ENCODE peak calls at places on chromosomes 6 and 20, in ten cellular contexts. W is A549; I is epithelial cell of esophagus; F is astrocyte of the spinal cord; S is coronary artery; B is tibial artery; H is Caco-2; N is cardiac fibroblast; U is skeletal muscle cell; Y is effector memory CD4-positive, alpha-beta T cell. J is an unnamed sample.

GRCh38 chr20:2602746-2603145 is 49.7 kb upstream of the NOP56 start:
- DNase-seq in W (no peak), I (no peak), F (no peak), S (no peak), B (no peak), H (peak; percentile 9), N (no peak), U (no peak), Y (no peak), J (no peak)

GRCh38 chr6:46983007-46983411 is 59.1 kb downstream of the ADGRF1 start:
- DNase-seq in W (peak; percentile 3), I (peak; percentile 65), F (peak; percentile 30), S (no peak), B (no peak), H (peak; percentile 31), N (no peak), U (no peak), Y (no peak), J (peak; percentile 73)

GRCh38 chr6:161271343-161272019 is 2.4 kb downstream of the AGPAT4 start:
- DNase-seq in W (no peak), I (no peak), F (no peak), S (no peak), B (no peak), H (no peak), N (no peak), U (no peak), Y (no peak), J (peak; percentile 15)

GRCh38 chr6:87237804-87238203 is 82.4 kb downstream of the ZNF292 start:
- DNase-seq in W (peak; percentile 8), I (peak; percentile 32), F (peak; percentile 34), S (no peak), B (no peak), H (no peak), N (peak; percentile 47), U (no peak), Y (no peak), J (peak; percentile 34)

GRCh38 chr6:35583893-35584688 is 71.4 kb upstream of the TULP1 start:
- DNase-seq in W (no peak), I (peak; percentile 86), F (peak; percentile 79), S (no peak), B (no peak), H (peak; percentile 75), N (peak; percentile 86), U (no peak), Y (peak; percentile 48), J (peak; percentile 86)

GRCh38 chr6:15073344-15073789 is 172.5 kb upstream of the JARID2 start:
- DNase-seq in W (no peak), I (peak; percentile 88), F (no peak), S (no peak), B (no peak), H (no peak), N (no peak), U (no peak), Y (no peak), J (no peak)

GRCh38 chr20:61526907-61527306 is 274.8 kb downstream of the CDH4 start:
- DNase-seq in W (no peak), I (no peak), F (no peak), S (no peak), B (no peak), H (no peak), N (no peak), U (no peak), Y (no peak), J (no peak)

GRCh38 chr6:152364846-152365245 is 272.3 kb downstream of the SYNE1 start:
- DNase-seq in W (no peak), I (no peak), F (no peak), S (no peak), B (no peak), H (no peak), N (no peak), U (no peak), Y (no peak), J (no peak)

GRCh38 chr20:58407201-58407873 is 18.3 kb downstream of the VAPB start:
- DNase-seq in W (no peak), I (peak; percentile 57), F (no peak), S (no peak), B (no peak), H (no peak), N (peak; percentile 51), U (no peak), Y (no peak), J (no peak)

GRCh38 chr20:63167918-63168520 is 47.9 kb downstream of the YTHDF1 start:
- DNase-seq in W (no peak), I (no peak), F (no peak), S (no peak), B (no peak), H (no peak), N (no peak), U (no peak), Y (no peak), J (no peak)

GRCh38 chr20:35314460-35315198 is 22.4 kb upstream of the FAM83C start:
- DNase-seq in W (no peak), I (no peak), F (no peak), S (no peak), B (no peak), H (no peak), N (no peak), U (no peak), Y (no peak), J (peak; percentile 35)

GRCh38 chr20:35312348-35312747 is 20.1 kb upstream of the FAM83C start:
- DNase-seq in W (peak; percentile 75), I (peak; percentile 87), F (peak; percentile 93), S (no peak), B (no peak), H (no peak), N (peak; percentile 76), U (peak; percentile 66), Y (no peak), J (peak; percentile 96)

GRCh38 chr20:35307666-35308653 is 15.7 kb upstream of the FAM83C start:
- DNase-seq in W (no peak), I (peak; percentile 98), F (peak; percentile 82), S (no peak), B (peak; percentile 56), H (no peak), N (peak; percentile 82), U (peak; percentile 72), Y (no peak), J (peak; percentile 96)

GRCh38 chr20:35311822-35312221 is 19.6 kb upstream of the FAM83C start:
- DNase-seq in W (no peak), I (no peak), F (no peak), S (no peak), B (no peak), H (no peak), N (no peak), U (no peak), Y (no peak), J (no peak)

DNA sequence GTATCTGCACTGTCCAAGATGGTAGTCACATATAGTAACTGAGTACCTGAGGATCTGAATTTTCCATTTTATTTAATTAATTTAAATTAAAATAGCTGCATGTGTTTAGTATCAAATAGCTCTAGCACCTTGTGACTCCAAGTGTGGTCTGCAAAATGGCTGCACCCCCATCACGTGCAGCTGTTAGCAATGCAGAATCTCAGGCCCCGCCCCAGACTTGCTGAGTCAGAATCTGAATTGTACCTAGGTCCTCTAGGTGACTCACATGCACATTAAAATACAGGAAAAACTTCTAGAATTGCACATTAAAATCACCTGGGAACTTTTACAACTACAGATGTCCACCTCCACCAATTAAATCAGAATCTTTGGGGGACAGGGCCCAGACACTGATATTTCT is 19.2 kb upstream of the FAM83C start:
- DNase-seq in W (no peak), I (peak; percentile 87), F (peak; percentile 73), S (no peak), B (no peak), H (no peak), N (no peak), U (no peak), Y (no peak), J (peak; percentile 60)
- H3K4me3 ChIP-seq in W (no peak overlapping the region), I (no peak overlapping the region), F (no peak overlapping the region), S (no peak overlapping the region), B (no peak overlapping the region), H (no peak overlapping the region), N (no peak overlapping the region), U (no peak overlapping the region), Y (no peak overlapping the region), J (no peak overlapping the region)

DNA sequence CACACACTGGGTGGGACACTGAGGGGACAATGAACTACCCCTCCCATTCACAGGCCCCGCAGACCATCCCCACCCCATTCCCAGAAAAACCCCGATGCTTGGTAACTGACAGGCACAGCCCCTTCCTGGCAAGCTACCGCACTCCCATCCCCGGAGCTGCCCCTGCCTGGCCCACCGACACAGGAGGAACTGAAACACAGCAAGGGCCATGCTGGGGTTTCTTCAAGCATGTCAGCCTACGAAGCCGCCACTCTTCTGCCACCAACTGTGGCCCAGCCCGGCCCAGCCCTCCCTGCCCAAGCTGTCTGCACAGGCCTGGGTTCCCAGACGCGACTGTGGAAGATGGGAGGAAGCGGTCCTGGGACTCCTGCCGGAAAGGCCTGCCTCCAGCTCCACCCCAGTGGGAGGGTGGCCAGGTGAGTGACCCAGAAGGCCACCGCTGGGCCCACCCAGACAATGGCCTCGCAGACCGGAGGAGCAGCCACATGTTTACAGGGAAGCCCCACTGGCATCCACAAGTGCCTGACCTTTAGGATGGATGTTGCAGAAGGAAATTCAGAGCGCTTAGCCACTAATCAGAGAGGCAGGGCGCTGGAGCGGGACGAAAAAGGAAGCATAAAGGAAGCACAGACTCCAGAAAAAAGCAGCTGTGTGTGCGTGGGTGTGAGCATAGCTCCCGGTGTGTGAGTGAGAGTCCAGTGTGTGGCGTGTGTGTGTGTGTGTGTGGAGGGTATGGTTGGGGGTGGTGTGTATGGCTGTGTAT is 91.5 kb downstream of the PRND start:
- DNase-seq in W (no peak), I (no peak), F (no peak), S (no peak), B (no peak), H (no peak), N (peak; percentile 16), U (no peak), Y (no peak), J (no peak)
- H3K4me3 ChIP-seq in W (no peak overlapping the region), I (no peak overlapping the region), F (no peak overlapping the region), S (peak overlapping the region; percentile 46), B (no peak overlapping the region), H (no peak overlapping the region), N (no peak overlapping the region), U (no peak overlapping the region), Y (peak overlapping the region; percentile 35), J (no peak overlapping the region)

DNA sequence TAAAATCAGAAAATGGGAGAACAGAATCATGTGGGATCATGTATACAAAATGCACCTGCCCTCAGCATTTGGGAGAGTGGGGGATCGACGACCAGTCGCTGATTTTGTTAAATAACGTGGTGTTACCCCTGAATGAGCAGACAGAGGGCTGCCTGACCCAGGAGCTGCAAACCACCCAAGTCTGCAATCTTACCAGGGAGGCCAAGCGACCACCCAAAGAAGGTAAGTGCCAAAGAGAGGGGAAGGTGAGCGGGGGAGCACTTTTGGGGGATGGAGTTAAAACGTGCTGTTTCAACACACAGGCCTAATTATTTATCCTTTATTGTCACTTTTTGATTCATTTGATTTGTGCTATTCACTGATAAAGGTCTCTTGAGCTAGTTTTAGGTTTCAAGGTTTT is 4.1 kb downstream of the ADGRB3 start:
- DNase-seq in W (no peak), I (no peak), F (no peak), S (no peak), B (no peak), H (no peak), N (no peak), U (no peak), Y (no peak), J (no peak)
- H3K4me3 ChIP-seq in W (no peak overlapping the region), I (no peak overlapping the region), F (no peak overlapping the region), S (no peak overlapping the region), B (no peak overlapping the region), H (no peak overlapping the region), N (no peak overlapping the region), U (no peak overlapping the region), Y (no peak overlapping the region), J (no peak overlapping the region)

DNA sequence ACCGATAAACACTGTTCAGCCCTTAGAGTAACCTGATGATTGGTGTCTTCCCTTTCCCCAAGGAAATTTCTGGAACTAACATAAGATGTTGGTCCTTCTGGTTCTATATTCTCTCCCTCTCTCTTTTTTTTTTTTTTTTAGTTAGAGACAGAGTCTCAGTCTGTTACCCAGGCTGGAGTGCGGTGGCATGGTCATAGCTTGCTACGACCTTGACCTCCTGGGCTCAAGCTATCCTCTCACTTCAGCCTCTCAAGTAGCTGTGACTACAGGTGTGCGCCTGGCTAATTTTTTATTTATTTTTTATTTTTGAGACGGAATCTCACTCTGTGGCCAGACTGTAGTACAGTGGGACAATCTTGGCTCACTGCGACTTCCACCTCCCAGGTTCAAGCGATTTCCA is 12.9 kb downstream of the PANK2 start:
- DNase-seq in W (no peak), I (no peak), F (no peak), S (no peak), B (no peak), H (no peak), N (no peak), U (no peak), Y (no peak), J (no peak)
- H3K4me3 ChIP-seq in W (no peak overlapping the region), I (no peak overlapping the region), F (no peak overlapping the region), S (peak overlapping the region; percentile 0), B (no peak overlapping the region), H (no peak overlapping the region), N (no peak overlapping the region), U (no peak overlapping the region), Y (no peak overlapping the region), J (no peak overlapping the region)

J was measured in foreskin fibroblast.